ENCODE peak calls at places on chromosome 14, in five cellular contexts. O is BE2C, J is AG10803, Q is iPS DF 6.9, P is T-helper 2 cell. N is an unnamed sample.

GRCh38 chr14:37493606-37494005 is 101.4 kb downstream of the FOXA1 start:
- DNase-seq in Q (no peak), O (no peak), J (no peak), P (no peak), N (no peak)

GRCh38 chr14:104401785-104402184 is 177.8 kb upstream of the C14orf180 start:
- DNase-seq in P (no peak), O (no peak), Q (no peak), J (no peak), N (no peak)

GRCh38 chr14:102853703-102854396 is 68.6 kb upstream of the AMN start:
- DNase-seq in P (no peak), O (no peak), Q (no peak), J (no peak), N (no peak)

GRCh38 chr14:72480465-72481243 is 413.2 kb downstream of the DPF3 start:
- DNase-seq in J (no peak), P (no peak), Q (no peak), O (no peak), N (no peak)

GRCh38 chr14:103531421-103532215 is 2.6 kb downstream of the TRMT61A start:
- DNase-seq in P (no peak), O (no peak), Q (no peak), J (no peak), N (no peak)

GRCh38 chr14:64387232-64387737 is 868 bp upstream of the MTHFD1 start:
- DNase-seq in O (no peak), Q (no peak), P (no peak), J (peak; percentile 32), N (no peak)

GRCh38 chr14:100386121-100386520 is 63.0 kb downstream of the SLC25A47 start:
- DNase-seq in J (no peak), O (no peak), P (no peak), Q (no peak), N (no peak)

GRCh38 chr14:56087824-56088571 is 30.2 kb upstream of the PELI2 start:
- DNase-seq in J (no peak), Q (no peak), O (no peak), P (no peak), N (no peak)

GRCh38 chr14:102246071-102246470 is 58.9 kb downstream of the MOK start:
- DNase-seq in J (no peak), Q (no peak), P (no peak), O (no peak), N (no peak)

GRCh38 chr14:35337557-35338255 is 45.5 kb downstream of the PSMA6 start:
- DNase-seq in Q (no peak), J (no peak), O (no peak), P (no peak), N (no peak)

GRCh38 chr14:76320975-76321374 is 55.0 kb upstream of the ESRRB start:
- DNase-seq in J (no peak), P (no peak), Q (no peak), O (no peak), N (no peak)

GRCh38 chr14:106268013-106268727 is 741.8 kb downstream of the TMEM121 start:
- DNase-seq in J (no peak), P (peak; percentile 20), O (peak; percentile 74), Q (no peak), N (no peak)

N was measured in H1.